ENCODE peak calls at places on chromosome 7, in seven cellular contexts. One of them, this sample, is unnamed.

GRCh38 chr7:108201766-108202165 is 71.6 kb upstream of the LAMB4 start:
- DNase-seq in Panc1: no peak
- DNase-seq in IMR-90: no peak
- DNase-seq in brain microvascular endothelial cell: no peak
- DNase-seq in pancreas: no peak
- DNase-seq in keratinocyte: no peak
- DNase-seq in left ventricle myocardium inferior: no peak
- DNase-seq in this sample: no peak

GRCh38 chr7:16989883-16990413 is 108.2 kb upstream of the AGR3 start:
- DNase-seq in left ventricle myocardium inferior: peak
- DNase-seq in Panc1: peak
- DNase-seq in keratinocyte: no peak
- DNase-seq in brain microvascular endothelial cell: peak
- DNase-seq in IMR-90: peak
- DNase-seq in pancreas: no peak
- DNase-seq in this sample: peak

GRCh38 chr7:35849158-35849831 is 48.4 kb downstream of the SEPTIN7 start:
- DNase-seq in Panc1: no peak
- DNase-seq in brain microvascular endothelial cell: peak
- DNase-seq in IMR-90: peak
- DNase-seq in left ventricle myocardium inferior: no peak
- DNase-seq in keratinocyte: no peak
- DNase-seq in pancreas: no peak
- DNase-seq in this sample: no peak

GRCh38 chr7:24406818-24407226 is 122.8 kb downstream of the NPY start:
- DNase-seq in left ventricle myocardium inferior: no peak
- DNase-seq in IMR-90: no peak
- DNase-seq in Panc1: no peak
- DNase-seq in keratinocyte: no peak
- DNase-seq in pancreas: no peak
- DNase-seq in brain microvascular endothelial cell: no peak
- DNase-seq in this sample: no peak

GRCh38 chr7:51288896-51289607 is 27.6 kb downstream of the COBL start:
- DNase-seq in IMR-90: no peak
- DNase-seq in pancreas: no peak
- DNase-seq in brain microvascular endothelial cell: no peak
- DNase-seq in left ventricle myocardium inferior: no peak
- DNase-seq in Panc1: no peak
- DNase-seq in keratinocyte: no peak
- DNase-seq in this sample: no peak

GRCh38 chr7:81264116-81264515 is 345.3 kb upstream of the SEMA3C start:
- DNase-seq in pancreas: no peak
- DNase-seq in left ventricle myocardium inferior: no peak
- DNase-seq in Panc1: no peak
- DNase-seq in brain microvascular endothelial cell: no peak
- DNase-seq in keratinocyte: peak
- DNase-seq in IMR-90: no peak
- DNase-seq in this sample: no peak

GRCh38 chr7:23462846-23463245 is 7.4 kb downstream of the IGF2BP3 start:
- DNase-seq in left ventricle myocardium inferior: no peak
- DNase-seq in brain microvascular endothelial cell: peak
- DNase-seq in IMR-90: peak
- DNase-seq in pancreas: no peak
- DNase-seq in Panc1: no peak
- DNase-seq in keratinocyte: no peak
- DNase-seq in this sample: no peak

GRCh38 chr7:158263110-158263963 is 324.3 kb downstream of the PTPRN2 start:
- DNase-seq in IMR-90: no peak
- DNase-seq in Panc1: no peak
- DNase-seq in keratinocyte: no peak
- DNase-seq in left ventricle myocardium inferior: no peak
- DNase-seq in brain microvascular endothelial cell: no peak
- DNase-seq in pancreas: peak
- DNase-seq in this sample: no peak

GRCh38 chr7:38584443-38585210 is 46.5 kb downstream of the AMPH start:
- DNase-seq in Panc1: no peak
- DNase-seq in brain microvascular endothelial cell: peak
- DNase-seq in pancreas: no peak
- DNase-seq in left ventricle myocardium inferior: no peak
- DNase-seq in IMR-90: peak
- DNase-seq in keratinocyte: no peak
- DNase-seq in this sample: no peak

GRCh38 chr7:43318188-43318587 is 205.7 kb downstream of the HECW1 start:
- DNase-seq in brain microvascular endothelial cell: no peak
- DNase-seq in IMR-90: no peak
- DNase-seq in keratinocyte: no peak
- DNase-seq in pancreas: no peak
- DNase-seq in Panc1: no peak
- DNase-seq in left ventricle myocardium inferior: no peak
- DNase-seq in this sample: no peak

GRCh38 chr7:86148501-86148900 is 495.2 kb upstream of the GRM3 start:
- DNase-seq in brain microvascular endothelial cell: no peak
- DNase-seq in keratinocyte: no peak
- DNase-seq in IMR-90: no peak
- DNase-seq in Panc1: no peak
- DNase-seq in pancreas: no peak
- DNase-seq in left ventricle myocardium inferior: no peak
- DNase-seq in this sample: no peak

GRCh38 chr7:35389636-35390035 is 135.7 kb upstream of the TBX20 start:
- DNase-seq in pancreas: no peak
- DNase-seq in keratinocyte: no peak
- DNase-seq in Panc1: no peak
- DNase-seq in brain microvascular endothelial cell: no peak
- DNase-seq in IMR-90: no peak
- DNase-seq in left ventricle myocardium inferior: no peak
- DNase-seq in this sample: no peak

GRCh38 chr7:78450754-78451153 is 652.2 kb downstream of the PHTF2 start:
- DNase-seq in Panc1: no peak
- DNase-seq in pancreas: no peak
- DNase-seq in IMR-90: no peak
- DNase-seq in keratinocyte: no peak
- DNase-seq in left ventricle myocardium inferior: no peak
- DNase-seq in brain microvascular endothelial cell: no peak
- DNase-seq in this sample: no peak

GRCh38 chr7:150633926-150634325 is 1.7 kb upstream of the GIMAP6 start:
- DNase-seq in pancreas: no peak
- DNase-seq in Panc1: no peak
- DNase-seq in keratinocyte: no peak
- DNase-seq in brain microvascular endothelial cell: no peak
- DNase-seq in IMR-90: no peak
- DNase-seq in left ventricle myocardium inferior: no peak
- DNase-seq in this sample: no peak

GRCh38 chr7:100053201-100053600 is 3.6 kb downstream of the ZSCAN21 start:
- DNase-seq in left ventricle myocardium inferior: no peak
- DNase-seq in pancreas: no peak
- DNase-seq in Panc1: peak
- DNase-seq in IMR-90: peak
- DNase-seq in brain microvascular endothelial cell: peak
- DNase-seq in keratinocyte: peak
- DNase-seq in this sample: peak

GRCh38 chr7:105990726-105991465 is 27.8 kb downstream of the CDHR3 start:
- DNase-seq in brain microvascular endothelial cell: no peak
- DNase-seq in left ventricle myocardium inferior: no peak
- DNase-seq in Panc1: no peak
- DNase-seq in keratinocyte: no peak
- DNase-seq in IMR-90: no peak
- DNase-seq in pancreas: no peak
- DNase-seq in this sample: no peak
- TF ChIP-seq CTCF in brain microvascular endothelial cell: peak
- TF ChIP-seq CTCF in left ventricle myocardium inferior: no peak
- TF ChIP-seq CTCF in Panc1: no peak
- TF ChIP-seq CTCF in keratinocyte: no peak
- TF ChIP-seq CTCF in IMR-90: no peak
- TF ChIP-seq CTCF in pancreas: no peak
- TF ChIP-seq CTCF in this sample: no peak

GRCh38 chr7:44969701-44970494 is 8.9 kb downstream of the MYO1G start:
- DNase-seq in brain microvascular endothelial cell: no peak
- DNase-seq in left ventricle myocardium inferior: no peak
- DNase-seq in pancreas: peak
- DNase-seq in IMR-90: no peak
- DNase-seq in keratinocyte: no peak
- DNase-seq in Panc1: no peak
- DNase-seq in this sample: no peak

GRCh38 chr7:44966731-44967538 is 11.9 kb downstream of the MYO1G start:
- DNase-seq in left ventricle myocardium inferior: no peak
- DNase-seq in brain microvascular endothelial cell: no peak
- DNase-seq in IMR-90: no peak
- DNase-seq in pancreas: peak
- DNase-seq in Panc1: no peak
- DNase-seq in keratinocyte: no peak
- DNase-seq in this sample: no peak

GRCh38 chr7:44965937-44966730 is 12.7 kb downstream of the MYO1G start:
- DNase-seq in IMR-90: no peak
- DNase-seq in keratinocyte: no peak
- DNase-seq in left ventricle myocardium inferior: no peak
- DNase-seq in Panc1: no peak
- DNase-seq in brain microvascular endothelial cell: no peak
- DNase-seq in pancreas: no peak
- DNase-seq in this sample: no peak

GRCh38 chr7:44969049-44969700 is 9.6 kb downstream of the MYO1G start:
- DNase-seq in IMR-90: no peak
- DNase-seq in left ventricle myocardium inferior: no peak
- DNase-seq in brain microvascular endothelial cell: no peak
- DNase-seq in pancreas: peak
- DNase-seq in Panc1: no peak
- DNase-seq in keratinocyte: no peak
- DNase-seq in this sample: no peak

GRCh38 chr7:44967571-44968446 is 11.0 kb downstream of the MYO1G start:
- DNase-seq in Panc1: no peak
- DNase-seq in IMR-90: no peak
- DNase-seq in left ventricle myocardium inferior: no peak
- DNase-seq in keratinocyte: no peak
- DNase-seq in brain microvascular endothelial cell: no peak
- DNase-seq in pancreas: no peak
- DNase-seq in this sample: no peak
- TF ChIP-seq CTCF in Panc1: peak
- TF ChIP-seq CTCF in IMR-90: peak
- TF ChIP-seq CTCF in left ventricle myocardium inferior: peak
- TF ChIP-seq CTCF in keratinocyte: no peak
- TF ChIP-seq CTCF in brain microvascular endothelial cell: peak
- TF ChIP-seq CTCF in pancreas: no peak
- TF ChIP-seq CTCF in this sample: peak

DNA sequence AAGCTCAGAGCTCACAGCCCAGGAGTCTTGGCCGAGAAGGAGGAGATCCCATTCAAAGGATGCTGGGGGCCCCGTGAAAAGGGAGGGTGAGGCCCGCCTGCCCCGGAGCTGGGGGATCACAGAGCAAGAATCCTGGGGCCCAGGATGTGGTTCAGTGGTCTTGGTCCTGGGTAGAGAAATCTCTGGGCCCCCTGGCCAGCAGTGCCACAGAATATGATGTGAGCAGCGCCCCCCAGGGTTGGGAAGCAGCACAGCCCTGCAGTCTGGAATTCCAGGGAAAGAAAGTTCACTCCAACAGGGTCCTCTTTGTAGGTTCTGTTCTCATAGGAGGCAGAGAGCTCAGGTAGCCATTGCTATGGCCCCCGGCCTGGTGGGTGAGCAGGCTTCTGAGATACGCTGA is 77.6 kb upstream of the GNA12 start:
- DNase-seq in IMR-90: no peak
- DNase-seq in keratinocyte: no peak
- DNase-seq in brain microvascular endothelial cell: no peak
- DNase-seq in pancreas: no peak
- DNase-seq in Panc1: no peak
- DNase-seq in left ventricle myocardium inferior: no peak
- DNase-seq in this sample: no peak
- TF ChIP-seq CTCF in IMR-90: no peak
- TF ChIP-seq CTCF in keratinocyte: peak
- TF ChIP-seq CTCF in brain microvascular endothelial cell: peak
- TF ChIP-seq CTCF in pancreas: no peak
- TF ChIP-seq CTCF in Panc1: no peak
- TF ChIP-seq CTCF in left ventricle myocardium inferior: no peak
- TF ChIP-seq CTCF in this sample: peak

GRCh38 chr7:20328027-20328426 is 2.7 kb upstream of the ITGB8 start:
- DNase-seq in pancreas: no peak
- DNase-seq in IMR-90: no peak
- DNase-seq in brain microvascular endothelial cell: no peak
- DNase-seq in left ventricle myocardium inferior: no peak
- DNase-seq in keratinocyte: no peak
- DNase-seq in Panc1: no peak
- DNase-seq in this sample: no peak

GRCh38 chr7:20330176-20330796 is 414 bp upstream of the ITGB8 start:
- DNase-seq in left ventricle myocardium inferior: peak
- DNase-seq in pancreas: peak
- DNase-seq in Panc1: no peak
- DNase-seq in brain microvascular endothelial cell: peak
- DNase-seq in IMR-90: peak
- DNase-seq in keratinocyte: peak
- DNase-seq in this sample: peak

GRCh38 chr7:20330797-20331230 is at the start of gene ITGB8:
- DNase-seq in keratinocyte: no peak
- DNase-seq in IMR-90: no peak
- DNase-seq in Panc1: no peak
- DNase-seq in pancreas: peak
- DNase-seq in brain microvascular endothelial cell: no peak
- DNase-seq in left ventricle myocardium inferior: peak
- DNase-seq in this sample: no peak

GRCh38 chr7:20328692-20329091 is 2.0 kb upstream of the ITGB8 start:
- DNase-seq in keratinocyte: no peak
- DNase-seq in IMR-90: no peak
- DNase-seq in brain microvascular endothelial cell: no peak
- DNase-seq in Panc1: no peak
- DNase-seq in pancreas: no peak
- DNase-seq in left ventricle myocardium inferior: no peak
- DNase-seq in this sample: no peak

DNA sequence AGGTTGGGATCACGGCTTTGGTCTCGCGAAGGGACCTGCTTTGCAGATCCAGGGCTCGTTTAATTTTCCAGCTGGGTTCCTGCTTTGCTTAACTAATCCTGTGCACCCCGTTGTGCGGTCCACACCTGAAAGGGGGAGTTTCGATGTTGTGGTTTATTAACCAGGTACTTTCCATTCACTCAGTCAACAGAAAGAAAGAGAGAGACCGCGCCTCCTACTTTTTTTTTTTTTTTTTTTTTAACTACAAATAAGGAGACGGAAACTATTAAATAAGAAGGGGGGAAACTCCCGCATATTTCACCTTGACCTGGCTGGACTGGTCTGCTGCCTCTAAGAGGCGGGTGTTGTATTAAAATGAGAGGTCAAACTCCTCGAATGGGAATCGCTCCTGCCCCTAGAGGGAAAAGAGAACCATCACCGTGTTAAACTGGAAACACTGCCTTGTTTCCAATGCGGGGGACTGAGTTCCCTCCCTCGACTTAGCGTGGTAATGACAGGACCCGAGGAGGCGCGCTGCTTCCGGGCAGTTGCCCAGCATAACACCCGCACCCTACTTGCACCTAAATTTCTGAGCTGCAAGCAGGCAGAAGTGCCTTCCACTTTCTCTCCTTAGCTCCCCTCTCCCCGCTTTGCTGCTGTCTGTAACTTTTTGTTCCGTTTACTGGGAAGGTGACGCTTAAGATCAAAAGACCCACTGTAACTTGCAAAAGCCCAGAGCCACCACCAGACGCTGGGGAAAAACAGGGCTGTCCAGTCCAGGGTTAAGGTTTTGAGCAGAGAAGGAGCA is 1.1 kb upstream of the ITGB8 start:
- DNase-seq in Panc1: no peak
- DNase-seq in pancreas: peak
- DNase-seq in keratinocyte: no peak
- DNase-seq in brain microvascular endothelial cell: peak
- DNase-seq in IMR-90: peak
- DNase-seq in left ventricle myocardium inferior: peak
- DNase-seq in this sample: no peak
- TF ChIP-seq CTCF in Panc1: peak
- TF ChIP-seq CTCF in pancreas: peak
- TF ChIP-seq CTCF in keratinocyte: peak
- TF ChIP-seq CTCF in brain microvascular endothelial cell: peak
- TF ChIP-seq CTCF in IMR-90: peak
- TF ChIP-seq CTCF in left ventricle myocardium inferior: peak
- TF ChIP-seq CTCF in this sample: peak

GRCh38 chr7:22443370-22444180 is 56.4 kb downstream of the STEAP1B start:
- DNase-seq in brain microvascular endothelial cell: peak
- DNase-seq in keratinocyte: no peak
- DNase-seq in Panc1: no peak
- DNase-seq in pancreas: no peak
- DNase-seq in IMR-90: peak
- DNase-seq in left ventricle myocardium inferior: no peak
- DNase-seq in this sample: no peak
- TF ChIP-seq CTCF in brain microvascular endothelial cell: no peak
- TF ChIP-seq CTCF in keratinocyte: no peak
- TF ChIP-seq CTCF in Panc1: no peak
- TF ChIP-seq CTCF in pancreas: no peak
- TF ChIP-seq CTCF in IMR-90: no peak
- TF ChIP-seq CTCF in left ventricle myocardium inferior: no peak
- TF ChIP-seq CTCF in this sample: no peak

This sample was measured in AG09319.